ENCODE peak calls at places on chromosomes 2 and 18, in ten cellular contexts. W, T, U, Q, B, K, S, G, F and Y are unnamed samples.

GRCh38 chr2:127485694-127486071 is 40.6 kb downstream of the IWS1 start:
- DNase-seq in W (no peak), T (no peak), U (no peak), Q (no peak), B (no peak), K (no peak), S (no peak), G (no peak), F (no peak), Y (no peak)

GRCh38 chr2:94995516-94995915 is 30.0 kb upstream of the MAL start:
- DNase-seq in W (no peak), T (no peak), U (no peak), Q (no peak), B (no peak), K (no peak), S (no peak), G (no peak), F (no peak), Y (no peak)

GRCh38 chr2:181581534-181581933 is 75.4 kb downstream of the CERKL start:
- DNase-seq in W (no peak), T (peak), U (peak), Q (no peak), B (no peak), K (no peak), S (no peak), G (no peak), F (no peak), Y (no peak)

GRCh38 chr18:63253428-63254372 is 65.9 kb downstream of the BCL2 start:
- DNase-seq in W (peak), T (peak), U (peak), Q (no peak), B (no peak), K (no peak), S (no peak), G (no peak), F (no peak), Y (peak)

GRCh38 chr2:226589043-226589442 is 210.6 kb downstream of the IRS1 start:
- DNase-seq in W (no peak), T (no peak), U (no peak), Q (no peak), B (no peak), K (no peak), S (no peak), G (no peak), F (no peak), Y (no peak)

GRCh38 chr2:96241227-96241626 is 24.6 kb downstream of the TMEM127 start:
- DNase-seq in W (no peak), T (peak), U (no peak), Q (no peak), B (no peak), K (no peak), S (no peak), G (no peak), F (no peak), Y (no peak)

GRCh38 chr18:11392974-11393373 is 216.4 kb upstream of the SLC35G4 start:
- DNase-seq in W (no peak), T (no peak), U (no peak), Q (no peak), B (no peak), K (no peak), S (no peak), G (no peak), F (no peak), Y (no peak)

GRCh38 chr2:56685205-56685604 is 501.4 kb downstream of the CCDC85A start:
- DNase-seq in W (no peak), T (no peak), U (no peak), Q (no peak), B (no peak), K (no peak), S (no peak), G (no peak), F (no peak), Y (no peak)

GRCh38 chr2:71906357-71906973 is 241.2 kb downstream of the CYP26B1 start:
- DNase-seq in W (no peak), T (no peak), U (no peak), Q (no peak), B (no peak), K (no peak), S (no peak), G (no peak), F (no peak), Y (no peak)

GRCh38 chr2:139790807-139791206 is 1010.6 kb upstream of the NXPH2 start:
- DNase-seq in W (peak), T (peak), U (peak), Q (no peak), B (peak), K (peak), S (no peak), G (no peak), F (no peak), Y (peak)

GRCh38 chr2:149331023-149331400 is 625 bp downstream of the LYPD6 start:
- DNase-seq in W (no peak), T (no peak), U (no peak), Q (no peak), B (no peak), K (no peak), S (no peak), G (no peak), F (no peak), Y (no peak)

GRCh38 chr2:159126653-159127052 is 158.2 kb downstream of the TANC1 start:
- DNase-seq in W (peak), T (no peak), U (peak), Q (peak), B (no peak), K (no peak), S (no peak), G (no peak), F (no peak), Y (peak)

GRCh38 chr2:74131901-74132300 is 15.8 kb downstream of the BOLA3 start:
- DNase-seq in W (no peak), T (no peak), U (no peak), Q (no peak), B (no peak), K (no peak), S (no peak), G (no peak), F (no peak), Y (no peak)

GRCh38 chr2:99803846-99804245 is 314.0 kb upstream of the REV1 start:
- DNase-seq in W (no peak), T (no peak), U (no peak), Q (no peak), B (no peak), K (no peak), S (no peak), G (no peak), F (no peak), Y (no peak)

GRCh38 chr2:53821810-53822209 is 35.0 kb downstream of the ERLEC1 start:
- DNase-seq in W (no peak), T (no peak), U (no peak), Q (no peak), B (no peak), K (no peak), S (no peak), G (no peak), F (no peak), Y (no peak)

GRCh38 chr2:167844714-167845530 is 402.5 kb downstream of the STK39 start:
- DNase-seq in W (no peak), T (peak), U (peak), Q (no peak), B (peak), K (no peak), S (no peak), G (no peak), F (no peak), Y (no peak)

GRCh38 chr18:70041459-70042020 is 93.9 kb upstream of the CD226 start:
- DNase-seq in W (no peak), T (no peak), U (no peak), Q (no peak), B (no peak), K (no peak), S (no peak), G (no peak), F (no peak), Y (no peak)

GRCh38 chr18:62485684-62486083 is 37.1 kb upstream of the ZCCHC2 start:
- DNase-seq in W (peak), T (no peak), U (peak), Q (peak), B (no peak), K (no peak), S (no peak), G (no peak), F (no peak), Y (peak)

GRCh38 chr2:121710470-121711170 is 26.1 kb downstream of the NIFK start:
- DNase-seq in W (no peak), T (no peak), U (no peak), Q (no peak), B (no peak), K (no peak), S (no peak), G (no peak), F (no peak), Y (no peak)

GRCh38 chr2:128271186-128271890 is 47.3 kb downstream of the HS6ST1 start:
- DNase-seq in W (no peak), T (no peak), U (no peak), Q (no peak), B (no peak), K (no peak), S (no peak), G (no peak), F (peak), Y (no peak)

GRCh38 chr2:101151859-101152194 is 645 bp upstream of the TBC1D8 start:
- DNase-seq in W (peak), T (peak), U (no peak), Q (no peak), B (peak), K (no peak), S (no peak), G (no peak), F (no peak), Y (no peak)

GRCh38 chr2:29115797-29116781 is 874 bp downstream of the CLIP4 start:
- DNase-seq in W (peak), T (peak), U (peak), Q (peak), B (peak), K (peak), S (no peak), G (peak), F (peak), Y (peak)

GRCh38 chr2:2567776-2568175 is 236.7 kb upstream of the MYT1L start:
- DNase-seq in W (no peak), T (no peak), U (no peak), Q (no peak), B (no peak), K (no peak), S (no peak), G (no peak), F (no peak), Y (no peak)

GRCh38 chr18:7626922-7627440 is 59.9 kb downstream of the PTPRM start:
- DNase-seq in W (peak), T (no peak), U (peak), Q (no peak), B (no peak), K (no peak), S (no peak), G (no peak), F (no peak), Y (peak)

GRCh38 chr2:219175928-219176817 is 552 bp downstream of the CNPPD1 start:
- DNase-seq in W (peak), T (peak), U (peak), Q (no peak), B (peak), K (peak), S (no peak), G (peak), F (no peak), Y (peak)

GRCh38 chr2:12619975-12620374 is 96.8 kb upstream of the TRIB2 start:
- DNase-seq in W (peak), T (peak), U (peak), Q (peak), B (no peak), K (no peak), S (no peak), G (no peak), F (no peak), Y (peak)

GRCh38 chr2:200359552-200359951 is 53.1 kb downstream of the SPATS2L start:
- DNase-seq in W (no peak), T (no peak), U (no peak), Q (no peak), B (no peak), K (no peak), S (no peak), G (no peak), F (no peak), Y (peak)

GRCh38 chr2:8126783-8127182 is 555.1 kb upstream of the ID2 start:
- DNase-seq in W (no peak), T (no peak), U (no peak), Q (no peak), B (no peak), K (no peak), S (no peak), G (no peak), F (no peak), Y (no peak)

GRCh38 chr2:74333896-74334586 is 9.2 kb downstream of the SLC4A5 start:
- DNase-seq in W (no peak), T (no peak), U (no peak), Q (no peak), B (no peak), K (no peak), S (no peak), G (no peak), F (no peak), Y (no peak)

GRCh38 chr18:48804856-48805610 is 145.7 kb downstream of the SMAD7 start:
- DNase-seq in W (no peak), T (no peak), U (no peak), Q (no peak), B (no peak), K (no peak), S (no peak), G (no peak), F (peak), Y (no peak)

GRCh38 chr2:16386000-16386399 is 279.6 kb downstream of the CYRIA start:
- DNase-seq in W (no peak), T (no peak), U (no peak), Q (no peak), B (no peak), K (no peak), S (no peak), G (no peak), F (no peak), Y (no peak)

GRCh38 chr2:121648611-121649401 is 456 bp downstream of the CLASP1 start:
- DNase-seq in W (peak), T (peak), U (peak), Q (no peak), B (peak), K (peak), S (no peak), G (peak), F (peak), Y (peak)

GRCh38 chr2:237154050-237154638 is 68.5 kb downstream of the COPS8 start:
- DNase-seq in W (peak), T (peak), U (peak), Q (no peak), B (peak), K (peak), S (peak), G (peak), F (peak), Y (peak)

GRCh38 chr18:72128649-72129048 is 415.5 kb downstream of the CBLN2 start:
- DNase-seq in W (no peak), T (no peak), U (no peak), Q (no peak), B (no peak), K (no peak), S (no peak), G (no peak), F (no peak), Y (peak)